ENCODE peak calls at places on chromosome 10, in six cellular contexts. Y is HEK293T, J is Caki2, I is EH, K is T1000, F is iPS DF 19.7. Z is an unnamed sample.

GRCh38 chr10:82813856-82814255 is 938.9 kb downstream of the NRG3 start:
- DNase-seq in K (no peak), I (peak), J (no peak), Y (no peak), F (no peak), Z (peak)

GRCh38 chr10:76697923-76698322 is 939.7 kb downstream of the KCNMA1 start:
- DNase-seq in F (no peak), Y (peak), I (no peak), K (no peak), J (no peak), Z (no peak)

GRCh38 chr10:101224910-101225823 is 4.1 kb downstream of the LBX1 start:
- DNase-seq in J (no peak), K (no peak), F (no peak), I (no peak), Y (no peak), Z (no peak)

GRCh38 chr10:72334196-72334831 is 20.4 kb downstream of the DNAJB12 start:
- DNase-seq in J (peak), F (no peak), I (no peak), Y (no peak), K (no peak), Z (peak)

GRCh38 chr10:7890802-7891201 is 72.5 kb downstream of the TAF3 start:
- DNase-seq in Y (no peak), J (no peak), I (no peak), K (no peak), F (no peak), Z (no peak)

GRCh38 chr10:125795637-125796190 is 20.1 kb upstream of the MMP21 start:
- DNase-seq in I (no peak), J (no peak), F (no peak), K (no peak), Y (no peak), Z (no peak)

GRCh38 chr10:72702868-72703581 is 11.1 kb downstream of the MCU start:
- DNase-seq in K (no peak), Y (no peak), J (no peak), I (peak), F (no peak), Z (peak)

GRCh38 chr10:34780818-34781380 is 34.2 kb downstream of the PARD3 start:
- DNase-seq in I (peak), K (no peak), F (no peak), Y (peak), J (no peak), Z (peak)

GRCh38 chr10:98272690-98273453 is 4.9 kb upstream of the LOXL4 start:
- DNase-seq in K (no peak), Y (no peak), J (no peak), F (no peak), I (peak), Z (no peak)

GRCh38 chr10:24503627-24504320 is 219.9 kb downstream of the ARHGAP21 start:
- DNase-seq in Y (peak), K (no peak), J (peak), F (no peak), I (peak), Z (peak)

Z was measured in fibroblast of villous mesenchyme.